ENCODE peak calls at places on chromosomes 6 and 20, in six cellular contexts. H is H9, F is amniotic stem cell, V is NCI-H774, E is lower lobe of right lung, O is H1. A is an unnamed sample.

GRCh38 chr6:45036101-45036500 is 292.0 kb upstream of the RUNX2 start:
- DNase-seq in H (no peak), F (no peak), V (no peak), E (no peak), O (no peak), A (no peak)

GRCh38 chr6:138772596-138773176 is 883 bp upstream of the CCDC28A start:
- DNase-seq in H (no peak), F (no peak), V (no peak), E (no peak), O (no peak), A (no peak)

GRCh38 chr6:43228951-43229802 is at the start of gene DNPH1:
- DNase-seq in H (peak), F (peak), V (peak), E (peak), O (peak), A (peak)

GRCh38 chr6:12529364-12530019 is 187.1 kb upstream of the PHACTR1 start:
- DNase-seq in H (peak), F (no peak), V (no peak), E (no peak), O (no peak), A (no peak)

GRCh38 chr6:140050232-140050995 is 676.0 kb upstream of the CITED2 start:
- DNase-seq in H (no peak), F (peak), V (no peak), E (no peak), O (no peak), A (no peak)

GRCh38 chr6:82645536-82646230 is 282.1 kb downstream of the TPBG start:
- DNase-seq in H (no peak), F (no peak), V (peak), E (no peak), O (no peak), A (no peak)

GRCh38 chr20:46564241-46564957 is 13.9 kb upstream of the OCSTAMP start:
- DNase-seq in H (no peak), F (no peak), V (no peak), E (no peak), O (no peak), A (no peak)

GRCh38 chr6:14354919-14355572 is 237.5 kb downstream of the CD83 start:
- DNase-seq in H (no peak), F (peak), V (no peak), E (peak), O (no peak), A (no peak)

GRCh38 chr6:38212579-38212978 is 393.1 kb downstream of the ZFAND3 start:
- DNase-seq in H (no peak), F (no peak), V (peak), E (no peak), O (no peak), A (no peak)

GRCh38 chr6:24464253-24465038 is 24.9 kb downstream of the GPLD1 start:
- DNase-seq in H (no peak), F (no peak), V (no peak), E (no peak), O (no peak), A (no peak)

GRCh38 chr6:109892451-109893435 is 85.4 kb upstream of the GPR6 start:
- DNase-seq in H (peak), F (no peak), V (peak), E (peak), O (peak), A (peak)

GRCh38 chr6:4345543-4345942 is 210.2 kb upstream of the ECI2 start:
- DNase-seq in H (no peak), F (no peak), V (no peak), E (no peak), O (no peak), A (no peak)

GRCh38 chr6:155432293-155432692 is 23.3 kb downstream of the NOX3 start:
- DNase-seq in H (no peak), F (no peak), V (no peak), E (no peak), O (no peak), A (no peak)

GRCh38 chr20:22546344-22546743 is 38.0 kb downstream of the FOXA2 start:
- DNase-seq in H (no peak), F (no peak), V (no peak), E (no peak), O (no peak), A (no peak)

GRCh38 chr20:7151666-7152065 is 384.2 kb downstream of the BMP2 start:
- DNase-seq in H (no peak), F (no peak), V (no peak), E (no peak), O (no peak), A (no peak)

GRCh38 chr6:13712485-13712990 is 903 bp upstream of the RANBP9 start:
- DNase-seq in H (no peak), F (no peak), V (no peak), E (no peak), O (no peak), A (no peak)

GRCh38 chr6:41257369-41258195 is 28.9 kb downstream of the TREM1 start:
- DNase-seq in H (no peak), F (no peak), V (peak), E (no peak), O (no peak), A (no peak)

GRCh38 chr6:37517411-37517812 is 17.7 kb upstream of the CCDC167 start:
- DNase-seq in H (no peak), F (no peak), V (no peak), E (no peak), O (no peak), A (no peak)

GRCh38 chr6:39357998-39358686 is 35.6 kb upstream of the KCNK16 start:
- DNase-seq in H (peak), F (no peak), V (peak), E (no peak), O (no peak), A (no peak)

GRCh38 chr6:22322103-22322882 is 25.5 kb upstream of the PRL start:
- DNase-seq in H (no peak), F (no peak), V (no peak), E (no peak), O (no peak), A (no peak)

GRCh38 chr6:818191-818590 is 125.3 kb upstream of the EXOC2 start:
- DNase-seq in H (no peak), F (no peak), V (no peak), E (no peak), O (no peak), A (no peak)

GRCh38 chr6:105181981-105182515 is 2.2 kb upstream of the POPDC3 start:
- DNase-seq in H (no peak), F (no peak), V (no peak), E (no peak), O (no peak), A (no peak)

GRCh38 chr6:44430322-44430721 is 42.8 kb downstream of the CDC5L start:
- DNase-seq in H (no peak), F (no peak), V (no peak), E (no peak), O (no peak), A (no peak)

GRCh38 chr6:111724505-111724904 is 118.8 kb upstream of the TRAF3IP2 start:
- DNase-seq in H (no peak), F (no peak), V (no peak), E (no peak), O (no peak), A (no peak)